ENCODE peak calls at places on chromosomes 4 and X, in eight cellular contexts. One of them, this sample, is unnamed.

GRCh38 chr4:92307156-92307555 is 3.4 kb downstream of the GRID2 start:
- DNase-seq in A549: no peak
- DNase-seq in neural crest cell: no peak
- DNase-seq in left lung: no peak
- DNase-seq in tibial nerve: no peak
- DNase-seq in esophagus muscularis mucosa: no peak
- DNase-seq in heart right ventricle: no peak
- DNase-seq in endothelial cell: no peak
- DNase-seq in this sample: no peak

GRCh38 chrX:132022115-132022862 is 813 bp upstream of the STK26 start:
- DNase-seq in A549: peak
- DNase-seq in neural crest cell: no peak
- DNase-seq in left lung: no peak
- DNase-seq in tibial nerve: no peak
- DNase-seq in esophagus muscularis mucosa: no peak
- DNase-seq in heart right ventricle: no peak
- DNase-seq in endothelial cell: no peak
- DNase-seq in this sample: no peak

GRCh38 chrX:132671229-132671641 is 182.4 kb upstream of the MBNL3 start:
- DNase-seq in A549: no peak
- DNase-seq in neural crest cell: no peak
- DNase-seq in left lung: no peak
- DNase-seq in tibial nerve: no peak
- DNase-seq in esophagus muscularis mucosa: no peak
- DNase-seq in heart right ventricle: no peak
- DNase-seq in endothelial cell: no peak
- DNase-seq in this sample: no peak

GRCh38 chr4:7462509-7462971 is 27.8 kb upstream of the PSAPL1 start:
- DNase-seq in A549: peak
- DNase-seq in neural crest cell: no peak
- DNase-seq in left lung: peak
- DNase-seq in tibial nerve: peak
- DNase-seq in esophagus muscularis mucosa: no peak
- DNase-seq in heart right ventricle: no peak
- DNase-seq in endothelial cell: no peak
- DNase-seq in this sample: no peak

GRCh38 chrX:39950035-39950688 is 147.6 kb downstream of the BCOR start:
- DNase-seq in A549: no peak
- DNase-seq in neural crest cell: no peak
- DNase-seq in left lung: no peak
- DNase-seq in tibial nerve: no peak
- DNase-seq in esophagus muscularis mucosa: no peak
- DNase-seq in heart right ventricle: no peak
- DNase-seq in endothelial cell: no peak
- DNase-seq in this sample: no peak

GRCh38 chr4:18636001-18636680 is 614.6 kb upstream of the LCORL start:
- DNase-seq in A549: no peak
- DNase-seq in neural crest cell: no peak
- DNase-seq in left lung: no peak
- DNase-seq in tibial nerve: no peak
- DNase-seq in esophagus muscularis mucosa: no peak
- DNase-seq in heart right ventricle: no peak
- DNase-seq in endothelial cell: no peak
- DNase-seq in this sample: no peak

GRCh38 chrX:134936542-134936941 is 54.2 kb upstream of the SMIM10 start:
- DNase-seq in A549: no peak
- DNase-seq in neural crest cell: no peak
- DNase-seq in left lung: no peak
- DNase-seq in tibial nerve: no peak
- DNase-seq in esophagus muscularis mucosa: no peak
- DNase-seq in heart right ventricle: no peak
- DNase-seq in endothelial cell: no peak
- DNase-seq in this sample: no peak

GRCh38 chr4:125620066-125620850 is 305.5 kb downstream of the FAT4 start:
- DNase-seq in A549: no peak
- DNase-seq in neural crest cell: no peak
- DNase-seq in left lung: no peak
- DNase-seq in tibial nerve: no peak
- DNase-seq in esophagus muscularis mucosa: no peak
- DNase-seq in heart right ventricle: no peak
- DNase-seq in endothelial cell: no peak
- DNase-seq in this sample: no peak

GRCh38 chr4:188620608-188621007 is 481.4 kb downstream of the TRIML1 start:
- DNase-seq in A549: no peak
- DNase-seq in neural crest cell: no peak
- DNase-seq in left lung: no peak
- DNase-seq in tibial nerve: no peak
- DNase-seq in esophagus muscularis mucosa: no peak
- DNase-seq in heart right ventricle: no peak
- DNase-seq in endothelial cell: no peak
- DNase-seq in this sample: no peak

GRCh38 chr4:40579983-40580382 is 49.7 kb downstream of the RBM47 start:
- DNase-seq in A549: no peak
- DNase-seq in neural crest cell: no peak
- DNase-seq in left lung: no peak
- DNase-seq in tibial nerve: no peak
- DNase-seq in esophagus muscularis mucosa: no peak
- DNase-seq in heart right ventricle: no peak
- DNase-seq in endothelial cell: no peak
- DNase-seq in this sample: no peak

GRCh38 chr4:186781032-186781917 is 57.6 kb upstream of the FAT1 start:
- DNase-seq in A549: peak
- DNase-seq in neural crest cell: no peak
- DNase-seq in left lung: no peak
- DNase-seq in tibial nerve: no peak
- DNase-seq in esophagus muscularis mucosa: no peak
- DNase-seq in heart right ventricle: no peak
- DNase-seq in endothelial cell: no peak
- DNase-seq in this sample: no peak

GRCh38 chr4:21656832-21657231 is 291.7 kb downstream of the KCNIP4 start:
- DNase-seq in A549: no peak
- DNase-seq in neural crest cell: no peak
- DNase-seq in left lung: no peak
- DNase-seq in tibial nerve: no peak
- DNase-seq in esophagus muscularis mucosa: no peak
- DNase-seq in heart right ventricle: no peak
- DNase-seq in endothelial cell: no peak
- DNase-seq in this sample: no peak

GRCh38 chrX:40809210-40809609 is 73.9 kb upstream of the MED14 start:
- DNase-seq in A549: no peak
- DNase-seq in neural crest cell: no peak
- DNase-seq in left lung: no peak
- DNase-seq in tibial nerve: no peak
- DNase-seq in esophagus muscularis mucosa: no peak
- DNase-seq in heart right ventricle: no peak
- DNase-seq in endothelial cell: no peak
- DNase-seq in this sample: no peak

GRCh38 chr4:165656829-165657467 is 216.1 kb upstream of the TLL1 start:
- DNase-seq in A549: no peak
- DNase-seq in neural crest cell: no peak
- DNase-seq in left lung: no peak
- DNase-seq in tibial nerve: no peak
- DNase-seq in esophagus muscularis mucosa: no peak
- DNase-seq in heart right ventricle: no peak
- DNase-seq in endothelial cell: no peak
- DNase-seq in this sample: no peak

GRCh38 chrX:41421071-41421729 is 25.9 kb upstream of the NYX start:
- DNase-seq in A549: no peak
- DNase-seq in neural crest cell: no peak
- DNase-seq in left lung: no peak
- DNase-seq in tibial nerve: no peak
- DNase-seq in esophagus muscularis mucosa: no peak
- DNase-seq in heart right ventricle: no peak
- DNase-seq in endothelial cell: no peak
- DNase-seq in this sample: no peak

GRCh38 chrX:23332888-23333821 is 1.5 kb upstream of the PTCHD1 start:
- DNase-seq in A549: no peak
- DNase-seq in neural crest cell: peak
- DNase-seq in left lung: peak
- DNase-seq in tibial nerve: no peak
- DNase-seq in esophagus muscularis mucosa: no peak
- DNase-seq in heart right ventricle: no peak
- DNase-seq in endothelial cell: no peak
- DNase-seq in this sample: no peak

GRCh38 chr4:78937837-78938236 is 1.4 kb downstream of the PAQR3 start:
- DNase-seq in A549: no peak
- DNase-seq in neural crest cell: no peak
- DNase-seq in left lung: no peak
- DNase-seq in tibial nerve: no peak
- DNase-seq in esophagus muscularis mucosa: no peak
- DNase-seq in heart right ventricle: no peak
- DNase-seq in endothelial cell: no peak
- DNase-seq in this sample: no peak

GRCh38 chrX:70033348-70033747 is 16.4 kb downstream of the AWAT2 start:
- DNase-seq in A549: peak
- DNase-seq in neural crest cell: peak
- DNase-seq in left lung: no peak
- DNase-seq in tibial nerve: no peak
- DNase-seq in esophagus muscularis mucosa: no peak
- DNase-seq in heart right ventricle: peak
- DNase-seq in endothelial cell: peak
- DNase-seq in this sample: no peak

GRCh38 chr4:111512081-111512774 is 633.0 kb upstream of the FAM241A start:
- DNase-seq in A549: peak
- DNase-seq in neural crest cell: no peak
- DNase-seq in left lung: no peak
- DNase-seq in tibial nerve: no peak
- DNase-seq in esophagus muscularis mucosa: no peak
- DNase-seq in heart right ventricle: no peak
- DNase-seq in endothelial cell: no peak
- DNase-seq in this sample: peak

DNA sequence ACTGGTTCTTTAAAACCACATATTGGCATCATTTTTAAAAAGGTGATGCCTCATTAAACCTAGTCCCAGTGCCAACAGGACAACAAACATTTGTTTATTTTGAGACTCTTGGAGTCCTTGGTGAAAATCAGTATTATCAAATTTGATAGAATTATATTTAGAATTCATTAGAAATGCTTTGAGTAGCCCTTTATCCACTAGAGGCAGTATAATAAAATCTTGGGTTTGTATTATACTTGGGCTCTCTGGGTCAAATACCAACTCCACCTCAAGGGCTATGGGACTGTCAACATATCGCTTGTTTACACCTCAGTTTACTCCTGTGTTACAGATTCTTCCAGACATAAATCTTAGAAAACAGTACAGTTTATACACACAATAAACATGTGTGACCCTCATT is 335.7 kb upstream of the FSTL5 start:
- DNase-seq in A549: no peak
- DNase-seq in neural crest cell: no peak
- DNase-seq in left lung: no peak
- DNase-seq in tibial nerve: no peak
- DNase-seq in esophagus muscularis mucosa: no peak
- DNase-seq in heart right ventricle: no peak
- DNase-seq in endothelial cell: no peak
- DNase-seq in this sample: no peak
- TF ChIP-seq CTCF in A549: peak
- TF ChIP-seq CTCF in neural crest cell: peak
- TF ChIP-seq CTCF in left lung: no peak
- TF ChIP-seq CTCF in tibial nerve: peak
- TF ChIP-seq CTCF in esophagus muscularis mucosa: no peak
- TF ChIP-seq CTCF in heart right ventricle: peak
- TF ChIP-seq CTCF in endothelial cell: peak
- TF ChIP-seq CTCF in this sample: peak

DNA sequence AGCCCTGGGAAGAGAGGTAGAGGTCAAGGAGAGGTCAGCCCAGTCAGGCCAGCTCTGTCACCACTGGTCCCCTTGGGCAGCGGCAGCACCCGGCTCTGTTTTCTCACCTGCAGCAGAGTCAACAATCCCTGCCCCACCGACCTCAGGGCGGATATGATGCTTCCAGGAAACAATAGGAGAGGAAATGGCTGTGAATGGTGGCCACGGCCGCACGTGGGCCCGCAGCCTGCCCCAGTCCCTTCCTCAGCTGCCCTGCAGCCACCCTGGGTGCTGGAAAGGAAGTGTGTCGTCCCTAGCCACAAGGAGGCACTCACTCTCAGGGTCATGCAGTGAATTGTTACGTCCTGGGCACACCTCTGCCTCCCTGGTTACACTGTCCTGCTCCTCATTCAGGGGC is 92.5 kb upstream of the ENPP6 start:
- DNase-seq in A549: no peak
- DNase-seq in neural crest cell: no peak
- DNase-seq in left lung: no peak
- DNase-seq in tibial nerve: no peak
- DNase-seq in esophagus muscularis mucosa: peak
- DNase-seq in heart right ventricle: peak
- DNase-seq in endothelial cell: no peak
- DNase-seq in this sample: no peak
- TF ChIP-seq CTCF in A549: no peak
- TF ChIP-seq CTCF in neural crest cell: no peak
- TF ChIP-seq CTCF in left lung: peak
- TF ChIP-seq CTCF in tibial nerve: no peak
- TF ChIP-seq CTCF in esophagus muscularis mucosa: no peak
- TF ChIP-seq CTCF in heart right ventricle: peak
- TF ChIP-seq CTCF in endothelial cell: no peak
- TF ChIP-seq CTCF in this sample: no peak

GRCh38 chr4:56575820-56576429 is 70.3 kb downstream of the ARL9 start:
- DNase-seq in A549: peak
- DNase-seq in neural crest cell: no peak
- DNase-seq in left lung: no peak
- DNase-seq in tibial nerve: no peak
- DNase-seq in esophagus muscularis mucosa: no peak
- DNase-seq in heart right ventricle: no peak
- DNase-seq in endothelial cell: no peak
- DNase-seq in this sample: peak
- TF ChIP-seq CTCF in A549: peak
- TF ChIP-seq CTCF in neural crest cell: peak
- TF ChIP-seq CTCF in left lung: peak
- TF ChIP-seq CTCF in tibial nerve: no peak
- TF ChIP-seq CTCF in esophagus muscularis mucosa: peak
- TF ChIP-seq CTCF in heart right ventricle: peak
- TF ChIP-seq CTCF in endothelial cell: peak
- TF ChIP-seq CTCF in this sample: peak

GRCh38 chr4:150217192-150217591 is 138.9 kb downstream of the DCLK2 start:
- DNase-seq in A549: no peak
- DNase-seq in neural crest cell: no peak
- DNase-seq in left lung: no peak
- DNase-seq in tibial nerve: no peak
- DNase-seq in esophagus muscularis mucosa: no peak
- DNase-seq in heart right ventricle: no peak
- DNase-seq in endothelial cell: no peak
- DNase-seq in this sample: peak
- TF ChIP-seq CTCF in A549: peak
- TF ChIP-seq CTCF in neural crest cell: peak
- TF ChIP-seq CTCF in left lung: no peak
- TF ChIP-seq CTCF in tibial nerve: peak
- TF ChIP-seq CTCF in esophagus muscularis mucosa: peak
- TF ChIP-seq CTCF in heart right ventricle: peak
- TF ChIP-seq CTCF in endothelial cell: no peak
- TF ChIP-seq CTCF in this sample: peak

GRCh38 chrX:106791495-106791894 is 11.0 kb upstream of the TBC1D8B start:
- DNase-seq in A549: no peak
- DNase-seq in neural crest cell: no peak
- DNase-seq in left lung: no peak
- DNase-seq in tibial nerve: no peak
- DNase-seq in esophagus muscularis mucosa: no peak
- DNase-seq in heart right ventricle: no peak
- DNase-seq in endothelial cell: no peak
- DNase-seq in this sample: no peak
- TF ChIP-seq CTCF in A549: peak
- TF ChIP-seq CTCF in neural crest cell: peak
- TF ChIP-seq CTCF in left lung: no peak
- TF ChIP-seq CTCF in tibial nerve: no peak
- TF ChIP-seq CTCF in esophagus muscularis mucosa: no peak
- TF ChIP-seq CTCF in heart right ventricle: peak
- TF ChIP-seq CTCF in endothelial cell: peak
- TF ChIP-seq CTCF in this sample: peak